ENCODE peak calls at places on chromosomes 2 and 18, in six cellular contexts. One of them, this sample, is unnamed.

GRCh38 chr2:109030870-109031480 is 42.0 kb upstream of the EDAR start:
- DNase-seq in A549: no peak
- DNase-seq in HCT116: no peak
- DNase-seq in tibial nerve: no peak
- DNase-seq in ovary: no peak
- DNase-seq in IMR-90: no peak
- DNase-seq in this sample: peak

GRCh38 chr18:51089691-51090090 is 59.7 kb downstream of the SMAD4 start:
- DNase-seq in A549: no peak
- DNase-seq in HCT116: no peak
- DNase-seq in tibial nerve: no peak
- DNase-seq in ovary: no peak
- DNase-seq in IMR-90: no peak
- DNase-seq in this sample: no peak

GRCh38 chr18:58392336-58393000 is 236.4 kb downstream of the ALPK2 start:
- DNase-seq in A549: no peak
- DNase-seq in HCT116: no peak
- DNase-seq in tibial nerve: no peak
- DNase-seq in ovary: no peak
- DNase-seq in IMR-90: peak
- DNase-seq in this sample: no peak

GRCh38 chr2:73008261-73009159 is 63.0 kb downstream of the SFXN5 start:
- DNase-seq in A549: no peak
- DNase-seq in HCT116: no peak
- DNase-seq in tibial nerve: no peak
- DNase-seq in ovary: no peak
- DNase-seq in IMR-90: no peak
- DNase-seq in this sample: no peak

GRCh38 chr2:144377929-144378328 is 142.0 kb downstream of the ZEB2 start:
- DNase-seq in A549: no peak
- DNase-seq in HCT116: no peak
- DNase-seq in tibial nerve: no peak
- DNase-seq in ovary: no peak
- DNase-seq in IMR-90: peak
- DNase-seq in this sample: no peak

GRCh38 chr2:17620280-17620679 is 79.8 kb downstream of the VSNL1 start:
- DNase-seq in A549: no peak
- DNase-seq in HCT116: no peak
- DNase-seq in tibial nerve: no peak
- DNase-seq in ovary: no peak
- DNase-seq in IMR-90: peak
- DNase-seq in this sample: no peak

GRCh38 chr2:19845323-19845920 is 56.4 kb downstream of the TTC32 start:
- DNase-seq in A549: no peak
- DNase-seq in HCT116: no peak
- DNase-seq in tibial nerve: no peak
- DNase-seq in ovary: no peak
- DNase-seq in IMR-90: no peak
- DNase-seq in this sample: no peak

GRCh38 chr2:215904101-215904500 is 109.2 kb downstream of the MREG start:
- DNase-seq in A549: peak
- DNase-seq in HCT116: no peak
- DNase-seq in tibial nerve: no peak
- DNase-seq in ovary: no peak
- DNase-seq in IMR-90: peak
- DNase-seq in this sample: no peak

GRCh38 chr2:196481323-196481695 is 158.2 kb upstream of the CCDC150 start:
- DNase-seq in A549: no peak
- DNase-seq in HCT116: no peak
- DNase-seq in tibial nerve: no peak
- DNase-seq in ovary: no peak
- DNase-seq in IMR-90: peak
- DNase-seq in this sample: no peak

GRCh38 chr18:67742525-67742924 is 226.0 kb upstream of the DSEL start:
- DNase-seq in A549: no peak
- DNase-seq in HCT116: no peak
- DNase-seq in tibial nerve: no peak
- DNase-seq in ovary: no peak
- DNase-seq in IMR-90: no peak
- DNase-seq in this sample: no peak

DNA sequence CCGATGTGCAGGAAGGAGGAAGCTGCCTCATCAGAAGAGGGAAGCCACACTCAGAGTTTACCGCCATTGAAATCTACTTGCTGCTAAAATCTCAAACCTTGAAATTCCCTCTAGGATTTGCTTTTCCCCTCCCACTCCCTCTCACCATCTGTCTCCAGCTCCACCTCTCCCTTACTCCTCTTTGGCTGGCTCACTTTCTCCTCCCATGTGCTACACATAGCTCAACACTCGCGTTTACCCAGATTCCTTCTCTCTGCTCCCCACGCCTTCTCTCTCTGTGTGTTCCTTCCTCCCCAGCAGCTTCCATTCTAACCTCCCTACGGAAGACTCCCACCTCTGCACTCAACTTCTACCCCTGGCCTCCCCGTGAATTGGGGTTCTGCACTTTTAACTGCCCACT is 143.1 kb downstream of the DNER start:
- DNase-seq in A549: no peak
- DNase-seq in HCT116: no peak
- DNase-seq in tibial nerve: no peak
- DNase-seq in ovary: no peak
- DNase-seq in IMR-90: no peak
- DNase-seq in this sample: no peak
- TF ChIP-seq POLR2A in A549: no peak
- TF ChIP-seq POLR2A in HCT116: no peak
- TF ChIP-seq POLR2A in tibial nerve: no peak
- TF ChIP-seq POLR2A in ovary: no peak
- TF ChIP-seq POLR2A in IMR-90: no peak
- TF ChIP-seq POLR2A in this sample: no peak

GRCh38 chr2:173751245-173751975 is 213.8 kb downstream of the SP3 start:
- DNase-seq in A549: no peak
- DNase-seq in HCT116: no peak
- DNase-seq in tibial nerve: no peak
- DNase-seq in ovary: no peak
- DNase-seq in IMR-90: no peak
- DNase-seq in this sample: no peak

GRCh38 chr2:173747037-173747436 is 218.1 kb downstream of the SP3 start:
- DNase-seq in A549: no peak
- DNase-seq in HCT116: no peak
- DNase-seq in tibial nerve: no peak
- DNase-seq in ovary: no peak
- DNase-seq in IMR-90: no peak
- DNase-seq in this sample: no peak

GRCh38 chr2:173750831-173751230 is 214.3 kb downstream of the SP3 start:
- DNase-seq in A549: no peak
- DNase-seq in HCT116: no peak
- DNase-seq in tibial nerve: no peak
- DNase-seq in ovary: no peak
- DNase-seq in IMR-90: no peak
- DNase-seq in this sample: no peak

GRCh38 chr2:173750332-173750731 is 214.8 kb downstream of the SP3 start:
- DNase-seq in A549: no peak
- DNase-seq in HCT116: no peak
- DNase-seq in tibial nerve: no peak
- DNase-seq in ovary: no peak
- DNase-seq in IMR-90: peak
- DNase-seq in this sample: no peak

GRCh38 chr2:173749315-173749714 is 215.9 kb downstream of the SP3 start:
- DNase-seq in A549: peak
- DNase-seq in HCT116: peak
- DNase-seq in tibial nerve: no peak
- DNase-seq in ovary: no peak
- DNase-seq in IMR-90: peak
- DNase-seq in this sample: no peak
- TF ChIP-seq CTCF in A549: peak
- TF ChIP-seq CTCF in HCT116: peak
- TF ChIP-seq CTCF in tibial nerve: no peak
- TF ChIP-seq CTCF in ovary: no peak
- TF ChIP-seq CTCF in IMR-90: peak
- TF ChIP-seq CTCF in this sample: no peak

GRCh38 chr2:189763908-189764661 is 1.5 kb upstream of the OSGEPL1 start:
- DNase-seq in A549: peak
- DNase-seq in HCT116: no peak
- DNase-seq in tibial nerve: no peak
- DNase-seq in ovary: no peak
- DNase-seq in IMR-90: peak
- DNase-seq in this sample: no peak

GRCh38 chr2:189762229-189762550 is 402 bp downstream of the OSGEPL1 start:
- DNase-seq in A549: no peak
- DNase-seq in HCT116: no peak
- DNase-seq in tibial nerve: no peak
- DNase-seq in ovary: no peak
- DNase-seq in IMR-90: no peak
- DNase-seq in this sample: no peak

GRCh38 chr2:189762551-189763298 is at the start of gene OSGEPL1:
- DNase-seq in A549: peak
- DNase-seq in HCT116: peak
- DNase-seq in tibial nerve: peak
- DNase-seq in ovary: peak
- DNase-seq in IMR-90: peak
- DNase-seq in this sample: peak
- TF ChIP-seq POLR2A in A549: peak
- TF ChIP-seq POLR2A in HCT116: peak
- TF ChIP-seq POLR2A in tibial nerve: no peak
- TF ChIP-seq POLR2A in ovary: no peak
- TF ChIP-seq POLR2A in IMR-90: peak
- TF ChIP-seq POLR2A in this sample: no peak

DNA sequence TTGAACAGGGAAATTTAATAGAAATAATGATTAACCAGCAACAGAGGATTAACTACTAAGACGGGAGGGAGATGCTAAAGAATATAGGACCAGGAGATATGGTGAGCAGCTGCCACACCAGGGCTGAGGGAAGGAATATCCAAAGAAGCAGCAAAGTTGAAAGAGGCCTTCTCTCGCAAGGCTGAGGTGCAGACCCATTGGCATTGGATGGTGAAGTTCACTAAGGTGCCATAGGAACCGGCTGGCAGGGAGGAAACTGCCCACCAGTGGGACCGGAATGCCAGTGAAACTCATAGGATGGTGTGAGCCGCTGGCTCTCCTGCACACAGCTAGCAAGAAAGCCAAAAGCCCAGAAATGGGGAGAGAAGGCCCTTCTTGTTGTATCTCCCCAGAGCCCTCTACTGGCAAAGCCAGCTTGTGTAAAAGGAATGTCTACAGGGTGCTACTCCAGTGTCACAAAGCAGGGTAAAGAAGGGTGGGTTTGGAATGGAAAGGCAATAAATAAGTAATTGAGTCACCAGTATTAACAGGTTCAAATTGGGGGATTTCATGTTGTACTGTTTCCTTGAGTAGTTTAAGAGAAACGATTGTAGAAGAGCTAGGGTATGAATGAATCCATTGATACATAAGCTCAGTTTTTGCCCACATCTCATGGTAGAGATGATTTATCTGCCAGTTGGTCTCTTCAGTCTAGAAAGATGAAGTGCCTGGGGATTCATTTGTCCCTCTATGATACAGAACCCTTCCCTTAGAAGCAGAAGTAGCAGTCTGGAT is 36.0 kb downstream of the FARP2 start:
- DNase-seq in A549: peak
- DNase-seq in HCT116: peak
- DNase-seq in tibial nerve: no peak
- DNase-seq in ovary: no peak
- DNase-seq in IMR-90: peak
- DNase-seq in this sample: no peak
- TF ChIP-seq CTCF in A549: peak
- TF ChIP-seq CTCF in HCT116: peak
- TF ChIP-seq CTCF in tibial nerve: no peak
- TF ChIP-seq CTCF in ovary: no peak
- TF ChIP-seq CTCF in IMR-90: peak
- TF ChIP-seq CTCF in this sample: no peak

DNA sequence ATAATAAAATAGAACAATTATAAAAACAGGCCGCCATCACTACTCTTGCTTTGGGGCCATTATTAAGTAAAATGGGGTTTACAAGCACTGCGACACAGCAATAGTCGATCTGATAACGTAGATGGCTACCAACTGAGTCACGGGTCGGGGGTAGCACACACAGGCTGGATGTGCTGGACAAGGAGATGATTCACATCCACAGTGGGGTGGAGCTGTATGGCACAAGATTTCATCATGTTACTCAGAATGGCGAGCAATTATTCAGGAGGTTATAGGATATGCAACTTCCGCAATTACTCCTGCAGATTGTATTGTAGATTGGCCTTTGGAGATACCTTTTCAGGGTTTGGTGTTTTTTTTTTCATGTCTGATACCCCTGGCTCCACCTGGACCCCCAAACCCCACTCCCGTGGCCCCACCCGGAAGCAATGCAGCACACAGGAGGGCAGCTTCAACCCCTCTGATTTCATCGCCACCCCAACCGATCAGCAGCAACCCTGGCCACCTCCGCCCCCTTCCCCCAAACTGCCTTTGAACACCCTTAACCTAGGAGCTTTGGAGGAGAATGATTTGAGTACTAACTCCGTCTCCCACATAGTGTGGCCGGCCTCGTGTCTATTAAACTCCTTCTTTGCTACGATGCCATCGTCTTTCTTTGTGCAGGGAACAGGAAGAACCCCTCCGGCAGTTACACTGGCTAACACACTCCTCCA is 21.4 kb upstream of the MLPH start:
- DNase-seq in A549: peak
- DNase-seq in HCT116: peak
- DNase-seq in tibial nerve: no peak
- DNase-seq in ovary: no peak
- DNase-seq in IMR-90: peak
- DNase-seq in this sample: peak
- TF ChIP-seq POLR2A in A549: no peak
- TF ChIP-seq POLR2A in HCT116: no peak
- TF ChIP-seq POLR2A in tibial nerve: no peak
- TF ChIP-seq POLR2A in ovary: no peak
- TF ChIP-seq POLR2A in IMR-90: no peak
- TF ChIP-seq POLR2A in this sample: no peak